ENCODE peak calls at places on chromosomes 4 and X, in ten cellular contexts. P is activated CD4-positive, alpha-beta T cell treated with anti-CD3 and anti-CD28 coated beads, Interleukin-2, amount 50 U/mL, for 24 hours; I is Calu3; D is T-helper 2 cell; B is endothelial cell; R is adrenal gland; W is NCI-H1092 treated with DMSO at 0.1 percent for 48 hours; E is amniotic epithelial cell; T is NCI-H510A; J is left lung. V is an unnamed sample.

GRCh38 chr4:123746981-123747380 is 350.4 kb downstream of the SPRY1 start:
- DNase-seq in R (no peak), B (no peak), W (no peak), J (no peak), T (no peak), E (peak; percentile 67), I (no peak), D (no peak), P (no peak), V (no peak)

GRCh38 chr4:127140306-127140705 is 492.5 kb upstream of the INTU start:
- DNase-seq in W (peak; percentile 24), D (no peak), P (no peak), E (peak; percentile 21), R (no peak), J (no peak), B (no peak), I (no peak), T (no peak), V (no peak)

GRCh38 chr4:166162327-166162726 is 289.3 kb downstream of the TLL1 start:
- DNase-seq in D (no peak), P (no peak), B (no peak), T (no peak), I (no peak), R (no peak), E (no peak), J (no peak), W (no peak), V (no peak)

GRCh38 chr4:183563874-183564273 is 59.0 kb downstream of the ING2 start:
- DNase-seq in J (peak; percentile 40), R (peak; percentile 76), B (no peak), I (peak; percentile 20), W (no peak), D (no peak), E (peak; percentile 74), P (no peak), T (no peak), V (no peak)

GRCh38 chr4:7191546-7192251 is 639 bp upstream of the SORCS2 start:
- DNase-seq in I (no peak), J (peak; percentile 24), P (no peak), R (no peak), B (no peak), W (no peak), T (no peak), D (no peak), E (no peak), V (no peak)

GRCh38 chrX:24956828-24957227 is 58.9 kb downstream of the ARX start:
- DNase-seq in R (no peak), I (no peak), J (no peak), P (no peak), B (no peak), E (peak; percentile 21), T (no peak), D (no peak), W (no peak), V (no peak)

GRCh38 chr4:73945140-73945539 is 36.7 kb downstream of the PF4 start:
- DNase-seq in W (no peak), D (no peak), B (no peak), R (no peak), J (no peak), E (no peak), T (no peak), I (no peak), P (no peak), V (no peak)

GRCh38 chr4:4862665-4863482 is 3.4 kb downstream of the MSX1 start:
- DNase-seq in E (no peak), P (no peak), T (no peak), I (no peak), W (no peak), J (no peak), B (no peak), D (no peak), R (no peak), V (no peak)

GRCh38 chr4:37146260-37146659 is 98.3 kb upstream of the NWD2 start:
- DNase-seq in E (no peak), T (no peak), J (no peak), W (no peak), D (no peak), I (no peak), R (no peak), P (no peak), B (no peak), V (no peak)

GRCh38 chr4:37758226-37758625 is 68.3 kb upstream of the PGM2 start:
- DNase-seq in W (no peak), I (no peak), B (no peak), T (no peak), P (no peak), J (peak; percentile 39), E (peak; percentile 96), R (peak; percentile 33), D (peak; percentile 71), V (peak; percentile 68)

GRCh38 chr4:18291313-18291712 is 269.8 kb upstream of the LCORL start:
- DNase-seq in B (no peak), E (no peak), J (no peak), R (no peak), T (no peak), I (no peak), P (no peak), D (no peak), W (no peak), V (no peak)

GRCh38 chr4:123399638-123400358 is 3.2 kb downstream of the SPRY1 start:
- DNase-seq in T (no peak), J (no peak), P (no peak), R (no peak), B (no peak), D (no peak), E (no peak), I (no peak), W (peak; percentile 49), V (no peak)

GRCh38 chrX:45912316-45912715 is 632.9 kb downstream of the ZNF674 start:
- DNase-seq in P (no peak), T (no peak), R (no peak), D (peak; percentile 3), J (no peak), I (no peak), E (no peak), B (no peak), W (no peak), V (no peak)

GRCh38 chr4:76192221-76192620 is 21.4 kb downstream of the SCARB2 start:
- DNase-seq in T (no peak), P (no peak), W (no peak), R (no peak), B (no peak), I (no peak), D (no peak), E (no peak), J (no peak), V (no peak)

GRCh38 chr4:103996637-103997036 is 276.9 kb upstream of the TACR3 start:
- DNase-seq in W (no peak), D (no peak), R (peak; percentile 23), B (peak; percentile 11), P (no peak), E (peak; percentile 88), T (no peak), I (peak; percentile 44), J (peak; percentile 40), V (peak; percentile 18)

GRCh38 chr4:87193958-87194675 is 26.3 kb downstream of the KLHL8 start:
- DNase-seq in T (no peak), B (no peak), J (no peak), P (no peak), R (no peak), W (no peak), E (no peak), I (no peak), D (no peak), V (no peak)

GRCh38 chr4:14361084-14361483 is 641.2 kb upstream of the CPEB2 start:
- DNase-seq in E (no peak), R (no peak), B (no peak), J (no peak), W (no peak), I (no peak), D (no peak), P (no peak), T (no peak), V (no peak)

GRCh38 chrX:9538544-9539045 is 73.7 kb downstream of the TBL1X start:
- DNase-seq in D (no peak), I (no peak), J (no peak), B (no peak), W (peak; percentile 96), E (peak; percentile 84), T (peak; percentile 73), P (no peak), R (no peak), V (peak; percentile 15)

GRCh38 chr4:139532951-139533350 is 23.1 kb downstream of the SETD7 start:
- DNase-seq in T (peak; percentile 11), W (no peak), R (no peak), B (no peak), J (no peak), I (no peak), P (no peak), E (no peak), D (no peak), V (no peak)

GRCh38 chrX:140765043-140765784 is 55.7 kb downstream of the LINC00632 start:
- DNase-seq in T (no peak), J (no peak), W (no peak), I (no peak), P (no peak), E (peak; percentile 56), R (no peak), D (no peak), B (peak; percentile 13), V (peak; percentile 7)

GRCh38 chr4:68797618-68798017 is 18.2 kb upstream of the UGT2B10 start:
- DNase-seq in R (no peak), B (no peak), P (no peak), I (no peak), E (peak; percentile 23), T (no peak), D (no peak), W (no peak), J (no peak), V (no peak)

GRCh38 chrX:87299563-87300160 is 217.9 kb upstream of the KLHL4 start:
- DNase-seq in I (peak; percentile 1), T (no peak), R (no peak), B (no peak), D (peak; percentile 7), E (peak; percentile 4), P (no peak), J (no peak), W (peak; percentile 11), V (no peak)

GRCh38 chr4:99885063-99885664 is 9.1 kb downstream of the LAMTOR3 start:
- DNase-seq in T (no peak), W (peak; percentile 6), I (peak; percentile 11), J (no peak), P (peak; percentile 33), B (peak; percentile 17), D (peak; percentile 73), R (no peak), E (peak; percentile 56), V (no peak)

GRCh38 chr4:99404595-99405287 is 30.4 kb downstream of the ADH7 start:
- DNase-seq in R (no peak), E (peak; percentile 76), T (no peak), I (peak; percentile 38), J (no peak), B (no peak), P (no peak), W (no peak), D (peak; percentile 73), V (no peak)

GRCh38 chrX:15269618-15270521 is at the start of gene ASB9:
- DNase-seq in D (peak; percentile 52), J (peak; percentile 60), R (peak; percentile 33), B (no peak), P (no peak), W (no peak), T (no peak), E (peak; percentile 25), I (peak; percentile 84), V (peak; percentile 84)

GRCh38 chr4:40190880-40191815 is 5.7 kb upstream of the RHOH start:
- DNase-seq in I (no peak), E (peak; percentile 52), P (no peak), W (peak; percentile 86), J (no peak), B (no peak), T (no peak), R (no peak), D (peak; percentile 85), V (no peak)